ENCODE peak calls at places on chromosome 10, in ten cellular contexts. X is spleen; W is glutamatergic neuron; Y is neural progenitor cell; A is activated CD8-positive, alpha-beta T cell treated with anti-CD3 and anti-CD28 coated beads for 36 hours; S is A673; P is nephron progenitor cell; E is psoas muscle; G is stomach; M is GM06990. H is an unnamed sample.

GRCh38 chr10:132851451-132851850 is 65.5 kb upstream of the NKX6-2 start:
- DNase-seq in S (no peak), Y (no peak), P (no peak), E (peak), M (no peak), X (no peak), W (no peak), G (peak), A (no peak), H (peak)

GRCh38 chr10:86203162-86203905 is 163.3 kb downstream of the GRID1 start:
- DNase-seq in S (peak), G (no peak), W (peak), M (no peak), Y (peak), P (peak), X (peak), A (peak), E (no peak), H (no peak)

GRCh38 chr10:43261578-43261965 is 5.3 kb downstream of the RASGEF1A start:
- DNase-seq in S (no peak), G (no peak), A (no peak), P (no peak), M (no peak), E (no peak), W (no peak), Y (no peak), X (peak), H (peak)

GRCh38 chr10:115918812-115919211 is 354.2 kb downstream of the GFRA1 start:
- DNase-seq in W (no peak), S (no peak), E (no peak), A (no peak), X (no peak), Y (no peak), P (no peak), M (no peak), G (no peak), H (no peak)

GRCh38 chr10:4353059-4353655 is 472.9 kb upstream of the AKR1E2 start:
- DNase-seq in E (no peak), S (no peak), G (no peak), W (no peak), X (no peak), A (no peak), P (no peak), Y (no peak), M (no peak), H (no peak)

GRCh38 chr10:1094112-1095057 is 38.2 kb downstream of the WDR37 start:
- DNase-seq in Y (no peak), G (no peak), X (no peak), W (no peak), S (no peak), A (peak), E (no peak), P (no peak), M (no peak), H (peak)

GRCh38 chr10:2921956-2922680 is 145.2 kb upstream of the PFKP start:
- DNase-seq in X (no peak), P (no peak), E (no peak), S (no peak), M (no peak), W (no peak), A (no peak), Y (no peak), G (no peak), H (no peak)

GRCh38 chr10:110410329-110411046 is 87.2 kb upstream of the DUSP5 start:
- DNase-seq in Y (no peak), W (no peak), A (no peak), G (peak), P (no peak), E (no peak), M (no peak), X (no peak), S (no peak), H (peak)

GRCh38 chr10:75658496-75658895 is 227.1 kb downstream of the LRMDA start:
- DNase-seq in P (no peak), G (no peak), Y (no peak), E (no peak), S (no peak), A (no peak), X (no peak), M (no peak), W (no peak), H (no peak)

GRCh38 chr10:26799342-26799741 is 61.4 kb downstream of the ABI1 start:
- DNase-seq in G (no peak), W (no peak), A (peak), X (no peak), E (no peak), Y (no peak), M (peak), P (no peak), S (peak), H (no peak)

GRCh38 chr10:88901610-88902327 is 21.7 kb downstream of the STAMBPL1 start:
- DNase-seq in G (no peak), X (no peak), Y (no peak), E (no peak), P (no peak), A (peak), W (no peak), S (no peak), M (peak), H (no peak)

GRCh38 chr10:1069680-1070079 is 13.5 kb downstream of the WDR37 start:
- DNase-seq in W (no peak), A (no peak), Y (no peak), G (no peak), X (no peak), P (no peak), M (no peak), E (no peak), S (no peak), H (no peak)

GRCh38 chr10:102630663-102631062 is 13.6 kb upstream of the TRIM8 start:
- DNase-seq in G (no peak), E (no peak), X (peak), P (no peak), A (no peak), S (no peak), Y (no peak), W (no peak), M (no peak), H (no peak)

GRCh38 chr10:14261341-14261740 is 69.4 kb downstream of the FRMD4A start:
- DNase-seq in M (no peak), G (no peak), P (no peak), E (no peak), W (no peak), X (no peak), Y (no peak), S (no peak), A (no peak), H (no peak)

GRCh38 chr10:110002801-110003523 is 4.8 kb upstream of the ADD3 start:
- DNase-seq in W (no peak), E (no peak), S (peak), M (no peak), P (no peak), Y (no peak), G (no peak), X (no peak), A (no peak), H (no peak)

GRCh38 chr10:68594405-68594804 is 34.3 kb downstream of the TET1 start:
- DNase-seq in E (no peak), S (no peak), G (no peak), W (no peak), P (no peak), X (no peak), A (no peak), M (no peak), Y (no peak), H (peak)

GRCh38 chr10:108757946-108758345 is 1165.4 kb downstream of the XPNPEP1 start:
- DNase-seq in M (no peak), X (no peak), A (no peak), E (no peak), S (no peak), Y (no peak), P (no peak), G (no peak), W (no peak), H (no peak)

GRCh38 chr10:94098916-94099315 is 105.2 kb downstream of the PLCE1 start:
- DNase-seq in P (no peak), Y (no peak), M (no peak), X (no peak), G (peak), A (no peak), S (no peak), W (no peak), E (no peak), H (no peak)

GRCh38 chr10:126598009-126598408 is 72.5 kb downstream of the C10orf90 start:
- DNase-seq in M (no peak), A (peak), W (peak), X (no peak), S (peak), Y (peak), G (peak), E (no peak), P (peak), H (no peak)
- TF ChIP-seq CTCF in M (peak), A (peak), W (peak), X (peak), S (peak), Y (peak), G (peak), E (peak), P (peak), H (peak)

DNA sequence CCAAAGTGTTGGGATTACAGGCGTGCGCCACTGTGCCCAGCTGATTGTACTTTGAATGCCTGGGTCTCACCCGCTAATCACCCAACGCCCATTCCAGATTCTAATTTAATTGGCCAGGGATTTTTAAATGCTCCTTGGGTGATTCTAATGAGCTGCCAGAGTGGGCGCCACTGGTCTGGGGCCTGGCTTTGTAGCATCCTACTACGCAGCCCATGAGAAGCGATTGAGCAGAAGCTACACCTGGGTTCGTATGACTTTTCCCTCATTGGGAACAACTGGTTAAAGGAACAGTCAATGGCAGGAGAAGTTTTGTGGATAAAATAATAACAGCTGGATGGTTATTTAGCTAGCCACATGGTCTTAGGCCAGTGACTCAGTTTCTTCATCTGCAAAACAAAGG is 108.0 kb downstream of the SPAG6 start:
- DNase-seq in P (no peak), Y (no peak), G (no peak), M (no peak), X (no peak), W (no peak), S (no peak), E (no peak), A (no peak), H (no peak)
- TF ChIP-seq CTCF in P (no peak), Y (no peak), G (no peak), M (no peak), X (no peak), W (no peak), S (no peak), E (no peak), A (no peak), H (no peak)

GRCh38 chr10:127577376-127577775 is 28.3 kb downstream of the NPS start:
- DNase-seq in X (no peak), G (no peak), E (no peak), W (no peak), Y (no peak), A (no peak), P (no peak), S (peak), M (no peak), H (no peak)
- TF ChIP-seq CTCF in X (no peak), G (no peak), E (no peak), W (peak), Y (peak), A (peak), P (no peak), S (peak), M (no peak), H (peak)

GRCh38 chr10:77185696-77186095 is 451.9 kb downstream of the KCNMA1 start:
- DNase-seq in W (no peak), A (no peak), G (no peak), E (no peak), P (no peak), M (no peak), S (no peak), Y (no peak), X (no peak), H (no peak)
- TF ChIP-seq CTCF in W (no peak), A (no peak), G (no peak), E (no peak), P (no peak), M (no peak), S (no peak), Y (no peak), X (no peak), H (peak)

GRCh38 chr10:71761105-71761511 is 12.2 kb downstream of the VSIR start:
- DNase-seq in X (no peak), S (no peak), M (no peak), W (no peak), A (peak), E (no peak), P (no peak), G (no peak), Y (no peak), H (no peak)

GRCh38 chr10:71763352-71764127 is 9.8 kb downstream of the VSIR start:
- DNase-seq in Y (no peak), W (no peak), A (no peak), P (no peak), S (no peak), X (peak), G (no peak), M (no peak), E (no peak), H (no peak)

GRCh38 chr10:71762324-71762723 is 11.0 kb downstream of the VSIR start:
- DNase-seq in S (no peak), A (no peak), G (no peak), M (no peak), E (no peak), P (no peak), Y (no peak), X (no peak), W (no peak), H (no peak)

GRCh38 chr10:71765176-71765906 is 8.0 kb downstream of the VSIR start:
- DNase-seq in M (no peak), W (no peak), P (no peak), Y (no peak), X (peak), S (no peak), A (no peak), E (peak), G (no peak), H (no peak)

DNA sequence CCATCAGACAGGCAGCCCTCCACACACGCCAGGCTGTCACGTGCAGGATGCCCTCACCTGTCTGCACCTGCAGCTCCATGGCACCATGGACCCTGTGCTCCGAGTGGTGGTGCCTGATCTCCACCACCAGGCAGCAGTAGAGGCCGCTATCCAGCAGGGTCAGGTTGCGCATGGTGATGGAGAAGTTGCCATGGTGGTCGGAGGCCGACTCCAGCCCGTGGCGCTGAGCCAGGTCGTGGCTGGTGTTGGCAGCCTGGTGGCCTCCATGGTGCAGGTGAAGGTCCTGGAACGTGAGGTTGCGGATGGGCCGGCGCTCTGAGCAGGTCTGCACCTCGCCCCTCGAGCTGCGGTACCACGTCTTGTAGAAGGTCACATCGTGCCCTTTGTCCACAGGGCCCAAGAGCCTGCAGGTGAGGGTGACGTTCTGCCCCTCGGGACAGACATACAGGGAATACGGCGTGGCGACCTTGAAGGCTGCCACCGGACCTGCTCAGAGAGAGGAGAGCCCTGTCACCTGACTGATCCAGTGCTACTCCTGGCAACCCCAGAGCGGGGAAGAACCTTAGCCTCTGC is 11.7 kb downstream of the VSIR start:
- DNase-seq in A (no peak), Y (no peak), P (no peak), E (no peak), S (no peak), G (no peak), W (no peak), M (no peak), X (no peak), H (no peak)
- TF ChIP-seq CTCF in A (peak), Y (peak), P (no peak), E (no peak), S (no peak), G (no peak), W (peak), M (peak), X (no peak), H (no peak)

H was measured in osteocyte.